ENCODE peak calls at places on chromosomes 7 and 10, in ten cellular contexts. W is BE2C, L is lower lobe of right lung, J is nephron progenitor cell, Y is stomach, U is astrocyte of the cerebellum, I is Peyer's patch, Q is cardiac fibroblast, M is brain microvascular endothelial cell, C is HFFc6. T is an unnamed sample.

GRCh38 chr7:29811597-29811996 is 5.3 kb downstream of the WIPF3 start:
- DNase-seq in M (no peak), J (no peak), L (no peak), C (no peak), W (no peak), I (no peak), U (no peak), Y (no peak), Q (no peak), T (no peak)

GRCh38 chr10:86018735-86019058 is 347.9 kb downstream of the GRID1 start:
- DNase-seq in U (no peak), C (no peak), I (no peak), W (no peak), J (no peak), M (no peak), Y (no peak), L (no peak), Q (no peak), T (no peak)

GRCh38 chr7:112748381-112748780 is 41.8 kb downstream of the TMEM168 start:
- DNase-seq in W (no peak), C (peak), I (no peak), Y (no peak), M (no peak), U (no peak), J (no peak), L (no peak), Q (no peak), T (no peak)

GRCh38 chr10:100186253-100186780 is 488 bp upstream of the ERLIN1 start:
- DNase-seq in W (peak), I (peak), J (peak), M (no peak), Q (peak), U (peak), L (peak), C (no peak), Y (no peak), T (no peak)

GRCh38 chr10:80633910-80634309 is 96.2 kb downstream of the SH2D4B start:
- DNase-seq in J (no peak), L (no peak), Y (no peak), M (no peak), W (no peak), C (no peak), U (no peak), I (no peak), Q (no peak), T (no peak)

GRCh38 chr10:32244011-32244410 is 102.9 kb downstream of the EPC1 start:
- DNase-seq in I (no peak), L (no peak), Y (no peak), U (no peak), J (no peak), W (no peak), Q (no peak), M (no peak), C (no peak), T (no peak)

GRCh38 chr7:107948645-107949442 is 54.1 kb downstream of the LAMB1 start:
- DNase-seq in Q (peak), I (no peak), C (peak), Y (no peak), M (peak), U (peak), L (no peak), J (no peak), W (no peak), T (no peak)

GRCh38 chr7:44581426-44581906 is 565 bp downstream of the TMED4 start:
- DNase-seq in U (no peak), W (no peak), Q (no peak), J (no peak), L (no peak), I (peak), M (no peak), Y (peak), C (no peak), T (peak)

GRCh38 chr10:35347088-35347487 is 10.8 kb downstream of the CCNY start:
- DNase-seq in U (no peak), L (no peak), W (no peak), I (no peak), Y (no peak), Q (peak), M (no peak), C (no peak), J (no peak), T (no peak)

GRCh38 chr10:58782876-58783859 is 270.5 kb downstream of the BICC1 start:
- DNase-seq in I (no peak), Q (peak), L (no peak), Y (no peak), M (no peak), C (peak), J (peak), U (peak), W (no peak), T (no peak)

GRCh38 chr7:156816943-156817572 is 75.9 kb downstream of the LMBR1 start:
- DNase-seq in C (peak), Q (peak), M (no peak), W (no peak), U (peak), I (no peak), Y (no peak), J (no peak), L (no peak), T (no peak)

GRCh38 chr7:153389261-153389660 is 629.7 kb downstream of the ACTR3B start:
- DNase-seq in C (no peak), U (no peak), I (no peak), J (no peak), M (no peak), L (no peak), Y (no peak), W (no peak), Q (no peak), T (no peak)

GRCh38 chr7:110075450-110075849 is 1015.5 kb upstream of the LRRN3 start:
- DNase-seq in L (no peak), C (no peak), Q (no peak), Y (no peak), J (no peak), W (no peak), M (no peak), I (no peak), U (no peak), T (no peak)

GRCh38 chr10:78891741-78892140 is 177.0 kb upstream of the ZMIZ1 start:
- DNase-seq in Y (no peak), U (no peak), M (no peak), C (no peak), W (no peak), L (no peak), Q (no peak), J (no peak), I (no peak), T (no peak)

GRCh38 chr10:78889536-78890063 is 179.2 kb upstream of the ZMIZ1 start:
- DNase-seq in W (no peak), M (no peak), J (no peak), Y (no peak), I (no peak), C (no peak), U (no peak), Q (no peak), L (no peak), T (no peak)

GRCh38 chr10:78890506-78890905 is 178.3 kb upstream of the ZMIZ1 start:
- DNase-seq in U (no peak), Y (no peak), Q (no peak), W (no peak), J (no peak), C (no peak), M (no peak), L (no peak), I (no peak), T (no peak)

DNA sequence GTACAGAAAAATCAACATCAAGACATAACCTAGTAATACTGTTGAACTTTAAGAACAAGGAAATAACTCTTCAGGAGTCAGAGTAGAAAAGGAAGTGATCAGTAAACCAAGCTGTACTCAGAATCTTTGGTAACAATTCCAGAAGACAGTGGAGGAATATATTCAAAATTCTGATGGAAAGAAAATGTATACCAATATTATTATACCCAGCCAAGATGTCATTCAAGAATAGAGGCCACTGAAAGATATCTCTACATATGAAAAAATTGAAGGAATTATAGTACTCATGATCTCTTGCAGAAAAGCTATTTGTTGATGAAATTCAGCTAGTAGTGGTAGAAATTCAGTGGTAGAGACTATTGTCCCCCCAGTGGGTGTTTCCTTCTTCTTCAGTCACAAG is 182.6 kb upstream of the ZMIZ1 start:
- DNase-seq in I (no peak), C (no peak), Y (no peak), M (no peak), W (no peak), L (no peak), Q (no peak), J (no peak), U (no peak), T (no peak)
- TF ChIP-seq CTCF in I (no peak), C (no peak), Y (no peak), M (no peak), W (no peak), L (no peak), Q (no peak), J (no peak), U (no peak), T (no peak)

GRCh38 chr10:78155722-78156121 is 122.1 kb downstream of the RPS24 start:
- DNase-seq in C (no peak), J (no peak), L (no peak), I (no peak), Q (no peak), Y (no peak), M (no peak), U (no peak), W (no peak), T (no peak)
- TF ChIP-seq CTCF in C (peak), J (no peak), L (no peak), I (no peak), Q (no peak), Y (no peak), M (no peak), U (no peak), W (peak), T (no peak)

GRCh38 chr7:117035463-117035862 is 82.2 kb downstream of the ST7 start:
- DNase-seq in I (no peak), C (no peak), M (no peak), U (no peak), J (no peak), L (no peak), Y (no peak), Q (no peak), W (no peak), T (no peak)
- TF ChIP-seq CTCF in I (no peak), C (no peak), M (peak), U (no peak), J (no peak), L (no peak), Y (no peak), Q (peak), W (no peak), T (no peak)

GRCh38 chr10:66999762-67000161 is 73.9 kb downstream of the LRRTM3 start:
- DNase-seq in U (no peak), Y (no peak), W (no peak), C (no peak), I (no peak), J (no peak), L (no peak), Q (no peak), M (no peak), T (no peak)
- TF ChIP-seq CTCF in U (no peak), Y (no peak), W (no peak), C (no peak), I (no peak), J (no peak), L (no peak), Q (no peak), M (no peak), T (no peak)

GRCh38 chr7:36192050-36192824 is 39.2 kb downstream of the EEPD1 start:
- DNase-seq in J (no peak), Y (no peak), M (peak), Q (peak), I (no peak), U (no peak), L (no peak), C (peak), W (no peak), T (no peak)
- TF ChIP-seq CTCF in J (no peak), Y (no peak), M (no peak), Q (no peak), I (no peak), U (no peak), L (no peak), C (peak), W (no peak), T (no peak)